ENCODE peak calls at places on chromosomes 12 and 14, in five cellular contexts. E is stromal cell of bone marrow, C is amygdala, M is HT1080, N is lung microvascular endothelial cell. I is an unnamed sample.

GRCh38 chr12:68565391-68565903 is 45.3 kb upstream of the RAP1B start:
- DNase-seq in N (peak), E (peak), M (peak), C (no peak), I (no peak)

GRCh38 chr12:122979001-122979907 is 1.2 kb upstream of the ARL6IP4 start:
- DNase-seq in M (no peak), E (no peak), N (no peak), C (no peak), I (no peak)

GRCh38 chr12:105672171-105672570 is 341.7 kb downstream of the C12orf75 start:
- DNase-seq in N (no peak), M (no peak), C (no peak), E (no peak), I (peak)

GRCh38 chr12:32568241-32568640 is 110.9 kb upstream of the DNM1L start:
- DNase-seq in E (peak), C (no peak), N (peak), M (peak), I (no peak)

GRCh38 chr12:27975222-27976136 is 2.9 kb upstream of the PTHLH start:
- DNase-seq in M (no peak), E (no peak), N (peak), C (no peak), I (peak)

GRCh38 chr14:55339770-55340169 is 68.5 kb downstream of the FBXO34 start:
- DNase-seq in N (no peak), C (no peak), E (no peak), M (no peak), I (no peak)

GRCh38 chr12:20369164-20370000 is 1.0 kb downstream of the PDE3A start:
- DNase-seq in M (peak), N (peak), C (peak), E (peak), I (peak)

GRCh38 chr14:68553326-68553725 is 239.5 kb downstream of the ZFP36L1 start:
- DNase-seq in M (no peak), C (no peak), N (peak), E (no peak), I (peak)

GRCh38 chr14:94395900-94396574 is 7.6 kb upstream of the SERPINA1 start:
- DNase-seq in E (no peak), C (no peak), M (no peak), N (no peak), I (no peak)

GRCh38 chr12:26704684-26705475 is 128.1 kb downstream of the ITPR2 start:
- DNase-seq in M (no peak), E (no peak), C (no peak), N (peak), I (no peak)

GRCh38 chr12:121829250-121829918 is 25.6 kb downstream of the SETD1B start:
- DNase-seq in C (no peak), M (no peak), N (no peak), E (no peak), I (no peak)

GRCh38 chr14:79419571-79420327 is 791.6 kb downstream of the DIO2 start:
- DNase-seq in N (no peak), M (no peak), E (no peak), C (no peak), I (no peak)

GRCh38 chr12:52903855-52904508 is 894 bp downstream of the KRT8 start:
- DNase-seq in N (peak), M (peak), E (no peak), C (peak), I (no peak)

GRCh38 chr14:61927015-61927414 is 164.8 kb downstream of the SNAPC1 start:
- DNase-seq in M (peak), C (no peak), E (peak), N (no peak), I (no peak)

GRCh38 chr12:123474493-123475255 is 16.7 kb downstream of the SNRNP35 start:
- DNase-seq in N (no peak), E (no peak), C (no peak), M (no peak), I (no peak)

GRCh38 chr12:129676411-129676810 is 227.4 kb downstream of the TMEM132D start:
- DNase-seq in M (no peak), E (no peak), C (peak), N (no peak), I (no peak)

GRCh38 chr14:74933925-74934435 is 10.9 kb upstream of the RPS6KL1 start:
- DNase-seq in C (no peak), E (no peak), M (no peak), N (no peak), I (no peak)

GRCh38 chr14:64388533-64389243 is 535 bp downstream of the MTHFD1 start:
- DNase-seq in M (peak), N (peak), E (no peak), C (no peak), I (no peak)

GRCh38 chr14:47511829-47512228 is 163.6 kb downstream of the MDGA2 start:
- DNase-seq in C (no peak), N (no peak), M (no peak), E (no peak), I (no peak)

GRCh38 chr12:131513606-131514005 is 197.3 kb upstream of the SFSWAP start:
- DNase-seq in E (no peak), N (no peak), C (no peak), M (no peak), I (no peak)

GRCh38 chr14:69612014-69612758 is 790 bp downstream of the SUSD6 start:
- DNase-seq in N (peak), E (no peak), M (peak), C (no peak), I (no peak)